ENCODE peak calls at places on chromosomes 4 and X, in seven cellular contexts. M is body of pancreas, V is transverse colon, W is Peyer's patch, R is testis, Y is uterus, N is tibial nerve. J is an unnamed sample.

GRCh38 chrX:111445485-111445884 is 33.5 kb upstream of the DCX start:
- DNase-seq in M (no peak), Y (no peak), R (no peak), W (no peak), N (peak; percentile 5), V (no peak), J (no peak)

GRCh38 chr4:73964862-73965611 is 16.8 kb downstream of the PF4 start:
- DNase-seq in N (no peak), Y (no peak), W (peak; percentile 57), R (peak; percentile 21), M (peak; percentile 26), V (no peak), J (no peak)

GRCh38 chrX:108699368-108699767 is 37.0 kb downstream of the IRS4 start:
- DNase-seq in R (no peak), Y (no peak), V (no peak), N (no peak), M (no peak), W (no peak), J (no peak)

GRCh38 chr4:1598206-1598605 is 85.9 kb downstream of the FAM53A start:
- DNase-seq in Y (no peak), V (no peak), W (no peak), R (no peak), M (no peak), N (no peak), J (no peak)

GRCh38 chrX:9785944-9786741 is at the start of gene SHROOM2:
- DNase-seq in M (peak; percentile 23), Y (no peak), N (no peak), W (no peak), V (no peak), R (peak; percentile 28), J (no peak)

GRCh38 chr4:63786181-63786580 is 623.1 kb downstream of the TECRL start:
- DNase-seq in N (no peak), W (no peak), V (no peak), Y (no peak), M (no peak), R (no peak), J (no peak)

GRCh38 chrX:38882894-38883620 is 81.8 kb downstream of the MID1IP1 start:
- DNase-seq in R (no peak), Y (no peak), N (no peak), M (no peak), V (no peak), W (no peak), J (no peak)

GRCh38 chrX:42466706-42467105 is 311.3 kb downstream of the PPP1R2C start:
- DNase-seq in V (no peak), M (no peak), N (no peak), W (no peak), Y (no peak), R (no peak), J (no peak)

GRCh38 chr4:76591992-76592391 is 157.0 kb downstream of the SHROOM3 start:
- DNase-seq in W (no peak), M (no peak), N (no peak), R (no peak), V (no peak), Y (no peak), J (no peak)

GRCh38 chrX:79154612-79155358 is 10.3 kb downstream of the GPR174 start:
- DNase-seq in N (no peak), W (no peak), V (no peak), R (no peak), M (no peak), Y (no peak), J (no peak)

GRCh38 chr4:73528171-73528570 is 46.6 kb downstream of the AFM start:
- DNase-seq in V (no peak), M (no peak), W (no peak), N (no peak), Y (no peak), R (no peak), J (no peak)

GRCh38 chr4:134691915-134692314 is 490.3 kb upstream of the PABPC4L start:
- DNase-seq in W (no peak), R (no peak), M (no peak), Y (no peak), N (no peak), V (no peak), J (no peak)

GRCh38 chrX:46929439-46930018 is 17.3 kb downstream of the JADE3 start:
- DNase-seq in V (no peak), N (no peak), Y (no peak), M (no peak), R (no peak), W (no peak), J (no peak)

GRCh38 chrX:9609987-9610386 is 145.1 kb downstream of the TBL1X start:
- DNase-seq in N (no peak), V (no peak), M (no peak), W (no peak), R (no peak), Y (no peak), J (no peak)

GRCh38 chr4:152858934-152859333 is 77.2 kb upstream of the FHDC1 start:
- DNase-seq in R (no peak), N (no peak), V (no peak), W (no peak), Y (no peak), M (no peak), J (no peak)

GRCh38 chr4:145480257-145480656 is 1.4 kb upstream of the SMAD1 start:
- DNase-seq in N (no peak), M (no peak), V (no peak), Y (no peak), W (no peak), R (no peak), J (no peak)

GRCh38 chr4:83560523-83560922 is 24.6 kb downstream of the GPAT3 start:
- DNase-seq in W (no peak), N (no peak), V (no peak), Y (no peak), R (no peak), M (no peak), J (no peak)

GRCh38 chr4:6548882-6549230 is 26.1 kb upstream of the MAN2B2 start:
- DNase-seq in R (no peak), N (no peak), Y (no peak), W (no peak), V (no peak), M (no peak), J (no peak)

GRCh38 chr4:10172278-10173038 is 55.9 kb upstream of the WDR1 start:
- DNase-seq in V (no peak), N (no peak), R (no peak), W (no peak), Y (no peak), M (no peak), J (no peak)

GRCh38 chr4:17957689-17958088 is 63.9 kb downstream of the LCORL start:
- DNase-seq in M (no peak), R (no peak), Y (no peak), W (no peak), V (no peak), N (no peak), J (no peak)

GRCh38 chr4:102868153-102868781 is 525 bp upstream of the CISD2 start:
- DNase-seq in Y (peak; percentile 24), R (peak; percentile 28), N (peak; percentile 16), W (peak; percentile 53), M (peak; percentile 19), V (peak; percentile 13), J (no peak)

DNA sequence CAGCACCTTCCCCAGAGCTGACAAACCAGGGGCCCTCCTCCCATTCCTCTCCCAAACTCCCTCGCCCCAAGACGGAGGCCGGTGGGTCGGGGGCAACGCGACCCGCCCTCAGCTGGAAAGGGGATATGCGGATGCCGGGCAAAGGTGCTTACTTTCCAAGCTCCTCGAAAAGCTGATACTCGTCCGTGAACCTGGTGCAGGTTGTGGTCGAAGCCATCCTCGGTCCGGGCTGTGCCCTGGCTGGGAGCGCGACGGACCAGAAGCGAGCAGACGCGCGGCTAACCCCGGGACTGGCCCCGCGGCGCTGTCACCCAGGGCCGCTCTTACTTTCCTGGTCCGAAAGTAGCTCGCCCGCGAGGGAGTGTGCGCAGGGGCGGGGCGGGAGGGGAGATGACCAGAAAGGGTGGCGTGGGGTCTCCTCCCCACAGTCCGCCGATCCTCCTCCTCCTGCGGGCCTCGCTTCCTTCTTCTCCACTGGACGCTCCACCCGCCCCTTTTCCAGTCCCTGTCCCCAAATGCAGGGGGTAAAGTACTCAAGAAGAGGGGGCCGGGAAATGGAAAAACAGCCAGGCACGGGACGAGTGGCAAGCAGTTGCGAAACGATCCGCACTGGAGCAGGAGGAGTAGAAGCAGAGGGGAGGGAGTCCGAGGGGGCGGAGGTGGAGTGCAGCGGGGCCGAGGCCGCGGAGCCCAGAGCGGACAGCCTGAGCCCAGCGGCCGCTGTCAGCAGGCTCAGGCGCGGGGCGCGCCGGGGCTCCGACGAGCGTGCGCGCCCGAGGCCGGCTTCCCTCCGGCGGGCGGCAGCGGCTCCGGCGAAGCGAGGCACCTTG is 471 bp downstream of the CAMK2D start:
- DNase-seq in M (peak; percentile 76), Y (peak; percentile 81), R (peak; percentile 82), V (peak; percentile 84), W (peak; percentile 87), N (peak; percentile 80), J (peak; percentile 66)
- TF ChIP-seq POLR2A in M (peak; percentile 45), Y (no peak), R (no peak), V (peak; percentile 47), W (peak; percentile 13), N (no peak), J (peak; percentile 33)

DNA sequence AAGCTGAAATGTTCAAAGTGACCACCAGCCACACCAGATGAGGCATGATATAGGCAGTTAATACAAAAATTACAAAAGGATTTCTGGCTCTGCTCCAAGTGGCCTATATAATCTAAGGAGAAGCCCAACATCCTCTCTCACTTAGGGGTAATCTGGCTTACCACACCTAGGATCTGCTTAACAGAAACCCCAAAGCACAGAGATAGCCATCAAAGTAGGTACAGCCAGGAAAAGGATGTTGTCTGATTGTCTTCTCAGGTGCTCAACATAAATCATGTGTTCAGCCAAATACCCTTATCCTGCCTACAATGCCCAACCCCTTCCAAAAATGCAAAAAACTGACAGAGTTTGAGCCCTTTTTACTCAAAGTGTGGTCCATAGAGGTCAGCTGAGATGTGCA is 54.0 kb downstream of the PPM1K start:
- DNase-seq in R (no peak), V (no peak), W (no peak), M (no peak), Y (no peak), N (no peak), J (no peak)
- H3K4me3 ChIP-seq in R (no peak overlapping the region), V (no peak overlapping the region), W (no peak overlapping the region), M (no peak overlapping the region), Y (peak overlapping the region; percentile 37), N (no peak overlapping the region), J (no peak overlapping the region)

GRCh38 chr4:40704073-40704472 is 45.7 kb upstream of the NSUN7 start:
- DNase-seq in Y (no peak), W (no peak), N (no peak), R (no peak), V (no peak), M (no peak), J (no peak)

GRCh38 chr4:40702800-40703151 is 47.0 kb upstream of the NSUN7 start:
- DNase-seq in M (no peak), Y (no peak), N (no peak), R (no peak), W (no peak), V (no peak), J (no peak)

GRCh38 chr4:40702137-40702799 is 47.5 kb upstream of the NSUN7 start:
- DNase-seq in W (no peak), R (no peak), Y (no peak), V (no peak), M (no peak), N (no peak), J (no peak)

GRCh38 chr4:40698733-40699132 is 51.0 kb upstream of the NSUN7 start:
- DNase-seq in Y (no peak), R (no peak), V (no peak), N (no peak), M (no peak), W (no peak), J (no peak)

GRCh38 chr4:40699648-40700047 is 50.1 kb upstream of the NSUN7 start:
- DNase-seq in V (no peak), W (no peak), M (no peak), Y (no peak), R (no peak), N (no peak), J (no peak)
- H3K4me1 ChIP-seq in V (no peaks in the 10 kb centered on the region), W (no peaks in the 10 kb centered on the region), M (peaks cover 13% of the 10 kb centered on the region), Y (no peaks in the 10 kb centered on the region), R (no peaks in the 10 kb centered on the region), N (no peaks in the 10 kb centered on the region), J (no peaks in the 10 kb centered on the region)

GRCh38 chrX:133937022-133937421 is 48.4 kb downstream of the GPC3 start:
- DNase-seq in R (no peak), N (no peak), V (no peak), Y (no peak), M (no peak), W (no peak), J (no peak)
- TF ChIP-seq POLR2A in R (no peak), N (no peak), V (no peak), Y (no peak), M (no peak), W (no peak), J (no peak)

J was measured in breast epithelium.